ENCODE peak calls at places on chromosomes 1 and 21, in seven cellular contexts. C is mesendoderm, I is mesenchymal stem cell, W is H1, E is IMR-90, H is trophoblast cell, U is neuronal stem cell. L is an unnamed sample. For H3K27me3, the result is how much of the 10 kb centered on the place peaks cover.

GRCh38 chr1:39692152-39693064 is 1.2 kb upstream of the HPCAL4 start:
- DNase-seq in I (no peak), W (no peak), E (no peak), U (no peak), C (peak), H (no peak), L (peak)

GRCh38 chr1:7808253-7808844 is 24.3 kb downstream of the PER3 start:
- DNase-seq in I (peak), U (no peak), C (peak), W (no peak), H (peak), E (peak), L (no peak)

GRCh38 chr1:40404670-40405462 is 31.3 kb downstream of the SMAP2 start:
- DNase-seq in C (peak), W (no peak), H (peak), U (peak), E (peak), I (peak), L (no peak)

GRCh38 chr1:157988002-157988401 is 5.4 kb upstream of the KIRREL1 start:
- DNase-seq in I (no peak), E (no peak), U (no peak), H (no peak), W (no peak), C (no peak), L (no peak)

GRCh38 chr1:60877376-60877775 is 205.0 kb upstream of the NFIA start:
- DNase-seq in W (no peak), E (no peak), H (peak), I (no peak), C (no peak), U (no peak), L (no peak)

GRCh38 chr1:183244466-183244865 is 58.4 kb downstream of the LAMC2 start:
- DNase-seq in I (peak), C (no peak), W (no peak), E (peak), U (no peak), H (peak), L (no peak)

GRCh38 chr1:115355069-115355468 is 17.0 kb upstream of the NGF start:
- DNase-seq in W (no peak), E (no peak), U (no peak), C (no peak), I (no peak), H (no peak), L (no peak)

GRCh38 chr1:111364690-111365089 is 62.8 kb downstream of the OVGP1 start:
- DNase-seq in U (no peak), W (no peak), H (no peak), E (no peak), C (peak), I (no peak), L (peak)

GRCh38 chr1:219308367-219308766 is 134.7 kb downstream of the LYPLAL1 start:
- DNase-seq in I (no peak), W (no peak), U (no peak), H (no peak), E (no peak), C (no peak), L (no peak)

GRCh38 chr1:181033128-181033798 is 520 bp upstream of the MR1 start:
- DNase-seq in H (peak), E (peak), C (no peak), I (peak), U (no peak), W (no peak), L (no peak)

GRCh38 chr1:210397252-210397651 is 68.5 kb downstream of the HHAT start:
- DNase-seq in H (no peak), U (no peak), I (no peak), W (no peak), C (no peak), E (peak), L (no peak)

GRCh38 chr1:24905979-24906720 is 23.9 kb downstream of the RUNX3 start:
- DNase-seq in E (no peak), I (no peak), U (no peak), H (no peak), C (no peak), W (no peak), L (peak)

DNA sequence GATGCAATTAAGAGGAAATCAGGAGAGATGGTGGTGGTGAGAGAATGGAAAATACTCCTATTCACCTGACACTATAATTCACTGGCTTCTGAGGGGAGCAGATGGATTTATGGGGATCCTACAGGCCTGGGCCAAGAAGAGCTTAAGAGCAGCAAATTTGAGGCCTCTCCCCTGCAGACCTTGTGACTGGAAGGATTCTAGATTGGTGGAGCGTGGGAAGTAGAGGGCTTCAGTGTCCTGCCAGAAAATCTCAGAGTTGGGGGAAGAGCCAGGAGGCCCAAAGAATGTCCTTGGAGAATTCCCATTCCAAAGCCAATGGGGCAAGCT is 1.8 kb downstream of the IGFN1 start:
- DNase-seq in U (no peak), W (no peak), H (no peak), C (no peak), I (no peak), E (no peak), L (no peak)
- H3K18ac ChIP-seq in U (no peak), W (no peak), H (no peak), C (no peak), I (no peak), E (no peak), L (no peak)

DNA sequence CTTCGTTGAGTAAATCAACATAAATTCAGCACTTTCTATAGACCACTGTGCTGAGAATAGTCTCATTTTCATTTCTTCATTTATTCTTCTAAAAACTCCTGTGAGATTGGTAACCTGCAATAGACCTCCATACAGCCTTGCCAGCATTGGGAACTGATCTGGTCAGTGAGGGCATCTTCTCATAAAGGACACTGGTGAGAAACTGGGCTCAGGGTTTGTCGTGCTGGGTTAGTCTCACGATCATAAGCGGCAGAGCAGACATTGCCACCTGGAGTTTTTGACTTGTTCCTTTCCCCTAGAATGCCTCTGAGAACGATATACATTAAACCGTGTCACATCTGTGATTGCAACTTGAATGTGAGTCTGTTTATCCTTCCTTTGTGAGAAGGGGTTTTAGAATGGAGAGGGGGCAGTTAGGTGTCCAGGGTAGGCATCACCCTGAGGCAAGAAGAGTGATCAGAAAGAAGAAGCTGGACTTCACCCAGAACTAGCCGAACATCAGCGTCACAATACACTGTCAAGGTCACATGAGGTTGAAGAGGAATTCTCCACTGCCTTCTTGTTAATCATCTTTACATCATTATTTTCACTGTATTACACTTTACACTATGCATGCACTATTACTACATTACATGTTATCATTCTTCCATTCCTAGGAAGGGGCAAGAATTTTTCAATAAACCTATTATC is 1.4 kb upstream of the TTLL7 start:
- DNase-seq in E (no peak), C (no peak), U (no peak), W (no peak), H (no peak), I (no peak), L (no peak)
- H3K27me3 ChIP-seq in E (under half), C (under half), U (under half), W (under half), H (under half), I (under half), L (under half)

GRCh38 chr21:43204638-43205037 is 35.8 kb downstream of the CRYAA start:
- DNase-seq in I (no peak), E (no peak), W (no peak), U (no peak), C (no peak), H (no peak), L (no peak)
- H3K18ac ChIP-seq in I (no peak), E (no peak), W (no peak), U (no peak), C (no peak), H (no peak), L (no peak)

GRCh38 chr1:54502342-54502741 is 45.7 kb upstream of the ACOT11 start:
- DNase-seq in H (no peak), U (no peak), C (no peak), I (no peak), E (no peak), W (no peak), L (no peak)

GRCh38 chr1:54501849-54502248 is 46.2 kb upstream of the ACOT11 start:
- DNase-seq in U (no peak), C (no peak), E (no peak), H (no peak), I (no peak), W (no peak), L (no peak)

GRCh38 chr1:54498383-54499096 is 49.5 kb upstream of the ACOT11 start:
- DNase-seq in C (peak), H (no peak), I (peak), W (no peak), E (no peak), U (no peak), L (no peak)

GRCh38 chr1:54499097-54500029 is 48.7 kb upstream of the ACOT11 start:
- DNase-seq in C (peak), U (no peak), I (peak), W (no peak), H (peak), E (peak), L (peak)

DNA sequence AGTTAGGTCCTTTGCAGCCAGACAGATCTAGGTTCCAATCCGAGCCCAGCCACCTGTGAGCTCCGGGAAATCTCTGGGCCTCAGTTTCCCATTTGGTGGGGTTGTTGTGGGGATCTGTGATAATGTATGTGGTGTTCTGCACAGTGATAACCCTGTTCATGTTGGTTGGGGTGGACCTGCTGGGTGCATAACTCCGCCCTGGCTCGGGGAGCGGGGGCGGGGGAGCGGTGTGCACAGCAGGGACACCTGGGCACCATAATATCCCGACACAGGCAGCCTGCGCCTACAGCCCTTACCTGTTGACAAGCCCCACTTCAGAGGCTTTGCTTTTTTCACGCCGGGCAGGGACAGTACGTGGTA is 48.0 kb upstream of the ACOT11 start:
- DNase-seq in H (no peak), I (no peak), E (no peak), C (no peak), U (no peak), W (no peak), L (peak)
- H3K27me3 ChIP-seq in H (under half), I (half or more), E (half or more), C (under half), U (under half), W (under half), L (under half)

GRCh38 chr1:53332833-53333232 is 5.0 kb upstream of the LRP8 start:
- DNase-seq in U (no peak), I (no peak), H (no peak), E (no peak), C (no peak), W (no peak), L (peak)

GRCh38 chr1:53329183-53329544 is 1.3 kb upstream of the LRP8 start:
- DNase-seq in I (no peak), E (no peak), W (no peak), C (no peak), H (no peak), U (no peak), L (no peak)

GRCh38 chr1:53331446-53332187 is 3.7 kb upstream of the LRP8 start:
- DNase-seq in E (no peak), C (no peak), W (no peak), H (no peak), I (no peak), U (no peak), L (peak)

GRCh38 chr1:53332188-53332564 is 4.3 kb upstream of the LRP8 start:
- DNase-seq in U (no peak), W (no peak), E (no peak), C (no peak), H (no peak), I (no peak), L (no peak)

DNA sequence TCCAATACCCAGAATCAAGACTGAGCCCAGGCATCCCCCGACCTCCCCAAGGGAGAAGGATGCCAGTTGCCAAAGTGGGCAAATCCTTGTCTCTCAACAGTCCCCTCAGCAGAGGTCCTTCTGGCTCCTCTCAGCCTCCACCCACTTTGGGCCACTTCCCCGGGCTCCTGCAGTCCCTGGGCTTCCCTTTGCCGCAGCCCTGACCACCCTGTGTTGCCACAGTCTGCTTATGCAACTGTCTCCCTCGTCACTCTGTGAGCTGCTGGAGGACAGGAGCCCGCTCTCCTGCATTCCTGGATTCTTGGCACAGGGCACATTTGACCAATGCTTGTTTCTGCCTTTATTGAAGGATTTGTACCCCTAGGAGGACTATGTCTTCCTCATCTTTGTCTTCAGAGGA is 2.9 kb upstream of the LRP8 start:
- DNase-seq in E (no peak), H (peak), C (no peak), I (no peak), U (no peak), W (no peak), L (peak)
- H3K18ac ChIP-seq in E (no peak), H (no peak), C (no peak), I (no peak), U (peak), W (no peak), L (no peak)

GRCh38 chr1:156430809-156431208 is 61.8 kb downstream of the RHBG start:
- DNase-seq in U (no peak), C (no peak), I (no peak), H (no peak), E (no peak), W (no peak), L (no peak)
- H3K27me3 ChIP-seq in U (under half), C (under half), I (half or more), H (half or more), E (half or more), W (half or more), L (half or more)